ENCODE peak calls at places on chromosomes 4 and X, in seven cellular contexts. B is thoracic aorta, G is ascending aorta, A is mucosa of descending colon, Q is transverse colon, T is breast epithelium, L is adrenal gland. X is an unnamed sample. For H3K4me1, the result is how much of the 10 kb centered on the place peaks cover.

GRCh38 chrX:72296991-72297390 is 8.7 kb downstream of the CITED1 start:
- DNase-seq in T (no peak), Q (no peak), A (no peak), G (no peak), B (no peak), L (no peak), X (no peak)

GRCh38 chr4:36758312-36758690 is 476.9 kb downstream of the DTHD1 start:
- DNase-seq in A (no peak), B (no peak), T (no peak), L (no peak), G (no peak), Q (no peak), X (no peak)

GRCh38 chr4:139457318-139457717 is 3.4 kb downstream of the RAB33B start:
- DNase-seq in T (no peak), L (no peak), G (no peak), A (no peak), Q (no peak), B (no peak), X (no peak)

GRCh38 chrX:105488731-105489130 is 268.2 kb upstream of the TEX13A start:
- DNase-seq in L (no peak), B (no peak), A (no peak), G (no peak), Q (no peak), T (no peak), X (no peak)

GRCh38 chr4:8690811-8691775 is 98.5 kb downstream of the CPZ start:
- DNase-seq in L (no peak), Q (no peak), G (no peak), B (no peak), A (no peak), T (no peak), X (no peak)

GRCh38 chr4:113979973-113980615 is 647 bp upstream of the ARSJ start:
- DNase-seq in G (no peak), T (no peak), Q (no peak), L (no peak), A (no peak), B (no peak), X (no peak)

GRCh38 chr4:8267077-8267476 is 2.5 kb upstream of the HTRA3 start:
- DNase-seq in T (no peak), G (no peak), L (peak), Q (peak), A (peak), B (no peak), X (peak)

GRCh38 chr4:10008208-10009005 is 12.9 kb downstream of the SLC2A9 start:
- DNase-seq in L (no peak), B (no peak), Q (no peak), G (no peak), A (no peak), T (no peak), X (no peak)

GRCh38 chrX:153726286-153727107 is 1.8 kb downstream of the ABCD1 start:
- DNase-seq in A (peak), Q (peak), L (peak), G (no peak), T (no peak), B (no peak), X (peak)

GRCh38 chr4:5054532-5054931 is 3.3 kb downstream of the STK32B start:
- DNase-seq in Q (no peak), L (no peak), G (no peak), B (no peak), A (no peak), T (no peak), X (no peak)

GRCh38 chrX:118702741-118703140 is 24.7 kb upstream of the IL13RA1 start:
- DNase-seq in T (no peak), A (no peak), L (no peak), B (no peak), Q (no peak), G (no peak), X (no peak)

GRCh38 chr4:11719879-11720278 is 291.2 kb upstream of the HS3ST1 start:
- DNase-seq in Q (no peak), L (no peak), T (no peak), B (no peak), G (no peak), A (peak), X (peak)

GRCh38 chrX:118682258-118683014 is 45.0 kb upstream of the IL13RA1 start:
- DNase-seq in Q (no peak), A (no peak), L (no peak), B (no peak), G (no peak), T (no peak), X (no peak)

GRCh38 chr4:56575820-56576429 is 70.3 kb downstream of the ARL9 start:
- DNase-seq in A (no peak), B (no peak), T (no peak), Q (no peak), G (no peak), L (no peak), X (no peak)

GRCh38 chrX:50103866-50104566 is 96.8 kb downstream of the AKAP4 start:
- DNase-seq in A (no peak), T (no peak), Q (no peak), B (no peak), G (no peak), L (peak), X (no peak)

GRCh38 chr4:3344596-3344995 is 51.8 kb downstream of the RGS12 start:
- DNase-seq in G (no peak), B (no peak), L (no peak), Q (no peak), A (no peak), T (peak), X (no peak)

GRCh38 chr4:176400816-176401461 is 81.2 kb downstream of the SPCS3 start:
- DNase-seq in B (no peak), Q (no peak), A (no peak), L (no peak), T (no peak), G (no peak), X (no peak)

GRCh38 chr4:139188648-139189416 is 11.8 kb upstream of the ELF2 start:
- DNase-seq in Q (no peak), B (no peak), T (no peak), G (no peak), L (no peak), A (no peak), X (peak)

GRCh38 chr4:151581575-151581974 is 172.6 kb downstream of the FHIP1A start:
- DNase-seq in T (no peak), L (no peak), B (no peak), G (no peak), Q (no peak), A (no peak), X (no peak)

GRCh38 chr4:165398570-165398969 is 19.8 kb downstream of the CPE start:
- DNase-seq in T (no peak), A (no peak), L (peak), B (no peak), G (no peak), Q (no peak), X (peak)

GRCh38 chrX:73563740-73564073 is 710 bp downstream of the CHIC1 start:
- DNase-seq in B (no peak), Q (no peak), L (no peak), G (no peak), T (no peak), A (no peak), X (no peak)

GRCh38 chr4:36064147-36064546 is 180.2 kb downstream of the ARAP2 start:
- DNase-seq in G (no peak), B (no peak), L (no peak), Q (no peak), A (no peak), T (no peak), X (no peak)

GRCh38 chr4:37757121-37757520 is 69.4 kb upstream of the PGM2 start:
- DNase-seq in T (no peak), Q (no peak), G (no peak), L (no peak), A (no peak), B (no peak), X (no peak)

GRCh38 chr4:83552085-83552484 is 16.2 kb downstream of the GPAT3 start:
- DNase-seq in A (no peak), Q (no peak), B (no peak), G (no peak), T (no peak), L (no peak), X (no peak)

GRCh38 chr4:1872918-1873269 is 1.7 kb downstream of the NSD2 start:
- DNase-seq in T (no peak), L (no peak), B (no peak), Q (no peak), A (no peak), G (no peak), X (no peak)

GRCh38 chrX:21944136-21944615 is 3.7 kb downstream of the SMS start:
- DNase-seq in Q (no peak), L (no peak), B (no peak), G (no peak), T (no peak), A (no peak), X (no peak)
- H3K4me1 ChIP-seq in Q (under half), L (under half), B (half or more), G (under half), T (under half), A (under half), X (under half)

DNA sequence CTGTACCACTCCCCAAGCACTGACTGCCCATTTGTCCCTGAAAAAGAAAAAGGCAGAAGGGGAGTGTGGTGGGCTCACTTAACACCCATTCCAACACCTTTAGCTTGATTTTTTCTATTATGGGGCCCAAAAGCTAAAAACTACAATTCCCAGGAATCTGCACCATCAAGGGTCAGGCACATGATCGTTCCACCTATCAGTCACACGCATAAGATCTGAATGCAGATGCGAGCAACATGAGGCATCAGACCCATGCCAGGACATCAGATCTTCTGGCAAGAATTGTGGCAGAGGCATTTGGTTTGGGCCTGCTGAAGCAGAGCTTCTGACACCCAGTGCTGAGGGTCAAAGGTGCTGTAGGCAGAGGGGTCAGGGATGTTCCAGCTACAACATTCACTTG is 595.9 kb downstream of the BCOR start:
- DNase-seq in Q (no peak), L (no peak), G (no peak), A (no peak), B (no peak), T (no peak), X (no peak)
- H3K4me3 ChIP-seq in Q (no peak), L (no peak), G (no peak), A (no peak), B (no peak), T (no peak), X (no peak)

GRCh38 chr4:82241534-82241933 is 132.3 kb downstream of the HNRNPD start:
- DNase-seq in Q (no peak), L (no peak), B (no peak), T (no peak), A (no peak), G (no peak), X (no peak)
- TF ChIP-seq CTCF in Q (no peak), L (no peak), B (no peak), T (no peak), A (no peak), G (no peak), X (no peak)

GRCh38 chr4:93030670-93031069 is 726.9 kb downstream of the GRID2 start:
- DNase-seq in Q (no peak), B (no peak), L (no peak), T (no peak), A (no peak), G (no peak), X (no peak)
- H3K4me1 ChIP-seq in Q (under half), B (under half), L (under half), T (under half), A (under half), G (under half), X (under half)

GRCh38 chrX:132561974-132562373 is 73.1 kb upstream of the MBNL3 start:
- DNase-seq in L (no peak), G (no peak), T (no peak), B (no peak), Q (no peak), A (no peak), X (no peak)
- H3K4me3 ChIP-seq in L (no peak), G (no peak), T (no peak), B (no peak), Q (no peak), A (no peak), X (no peak)

DNA sequence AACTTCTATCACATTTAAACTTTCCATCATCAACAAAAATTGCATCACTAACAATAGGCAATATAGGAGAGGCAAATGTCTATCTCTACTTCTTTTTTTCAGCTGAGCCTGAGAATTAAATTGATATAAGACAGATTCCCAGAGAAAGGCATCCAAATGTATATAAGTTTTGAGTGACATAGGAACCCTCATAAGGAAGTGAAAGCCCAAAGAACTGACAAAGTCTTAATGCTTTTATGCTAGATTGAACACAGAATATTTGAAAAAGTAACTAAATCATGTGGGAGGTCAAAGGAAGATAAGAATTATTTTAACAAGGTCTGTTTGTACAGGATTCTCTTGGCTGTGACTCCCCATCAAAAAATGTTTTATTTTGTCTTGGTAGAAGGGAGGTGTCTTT is 714.9 kb downstream of the GRXCR1 start:
- DNase-seq in G (no peak), B (no peak), T (no peak), A (no peak), L (no peak), Q (no peak), X (no peak)
- TF ChIP-seq CTCF in G (no peak), B (no peak), T (no peak), A (no peak), L (no peak), Q (no peak), X (no peak)

GRCh38 chr4:58776627-58777026 is 1666.4 kb upstream of the IGFBP7 start:
- DNase-seq in A (no peak), Q (no peak), B (no peak), G (no peak), L (no peak), T (no peak), X (no peak)
- H3K4me1 ChIP-seq in A (under half), Q (under half), B (under half), G (under half), L (under half), T (under half), X (under half)

GRCh38 chr4:40957281-40957680 is 207.5 kb downstream of the NSUN7 start:
- DNase-seq in T (no peak), A (no peak), L (no peak), Q (no peak), G (no peak), B (no peak), X (no peak)

GRCh38 chr4:40960926-40961325 is 211.2 kb downstream of the NSUN7 start:
- DNase-seq in A (no peak), B (no peak), L (no peak), Q (no peak), T (no peak), G (no peak), X (no peak)

GRCh38 chr4:40967550-40967949 is 217.8 kb downstream of the NSUN7 start:
- DNase-seq in Q (no peak), A (no peak), L (no peak), G (no peak), B (no peak), T (no peak), X (no peak)

GRCh38 chr4:40963912-40964478 is 214.2 kb downstream of the NSUN7 start:
- DNase-seq in A (no peak), L (no peak), B (no peak), T (no peak), Q (no peak), G (no peak), X (no peak)

DNA sequence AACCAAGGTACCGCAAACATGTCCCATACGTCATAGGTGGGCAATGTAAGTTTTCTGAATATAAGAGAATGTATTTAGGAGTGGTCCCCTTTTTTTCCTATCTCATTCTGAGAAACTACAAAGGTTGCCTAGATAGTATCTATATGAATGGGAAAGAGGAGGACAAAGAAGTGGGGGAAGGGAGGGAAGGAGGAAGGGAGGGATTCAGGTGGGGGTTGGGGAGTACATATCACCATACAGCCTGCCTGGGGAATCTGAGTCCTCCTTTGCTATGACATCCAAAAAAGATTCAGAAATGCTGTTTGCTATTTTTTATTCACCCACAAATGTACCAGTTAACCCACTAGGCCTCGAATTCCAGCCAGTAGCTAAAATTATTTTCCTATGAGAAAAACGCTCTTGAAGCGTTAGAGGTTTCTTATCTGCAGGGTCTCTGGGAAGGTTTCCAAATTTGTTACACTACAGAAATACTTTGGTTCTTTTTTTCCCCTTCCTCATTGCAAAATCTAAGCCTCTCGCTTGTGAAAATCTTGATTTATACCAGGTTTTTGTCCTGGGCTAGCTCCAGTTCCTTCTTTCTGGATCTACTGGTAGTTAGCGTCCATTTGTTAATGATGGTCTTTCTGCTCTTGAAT is 212.9 kb downstream of the NSUN7 start:
- DNase-seq in G (no peak), B (no peak), T (no peak), L (no peak), A (no peak), Q (no peak), X (no peak)
- H3K4me3 ChIP-seq in G (no peak), B (no peak), T (no peak), L (no peak), A (no peak), Q (no peak), X (no peak)

DNA sequence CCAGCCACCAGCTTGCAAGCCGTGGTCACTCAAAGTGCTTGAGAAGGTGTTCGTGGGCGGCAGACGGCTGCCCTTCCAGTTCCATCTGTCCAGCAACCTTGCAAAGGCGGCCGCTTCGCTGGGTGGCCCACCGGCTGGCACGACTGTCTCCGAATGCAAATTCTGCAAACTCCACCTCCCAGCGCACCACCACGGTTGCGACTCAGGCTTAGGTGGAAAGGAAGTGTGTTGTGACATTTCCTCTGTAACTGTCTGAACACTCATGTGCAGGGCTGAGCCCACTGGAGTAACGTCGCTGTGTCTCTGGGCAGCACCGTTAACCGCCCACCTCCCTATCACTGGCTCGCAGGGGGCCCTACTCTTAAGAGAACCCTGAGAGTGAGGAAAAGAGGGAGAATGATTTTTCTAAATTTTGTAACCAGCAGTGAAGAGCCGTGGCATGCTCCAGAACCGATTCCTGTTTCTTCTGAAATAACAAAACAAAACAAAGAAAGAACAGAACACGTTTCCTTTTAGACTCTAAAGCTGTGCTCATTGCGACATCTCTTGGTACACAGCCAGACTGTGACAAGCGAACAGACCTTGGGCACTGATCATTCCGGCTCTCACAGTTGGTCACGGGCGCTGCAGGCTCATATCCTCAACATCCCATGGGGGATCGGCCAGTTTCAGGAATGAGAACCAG is at the start of gene P2RY8:
- DNase-seq in T (peak), L (peak), Q (peak), B (no peak), A (peak), G (peak), X (peak)
- TF ChIP-seq CTCF in T (no peak), L (no peak), Q (no peak), B (no peak), A (no peak), G (no peak), X (no peak)